ENCODE peak calls at places on chromosomes 12 and 14, in four cellular contexts. T is cardiac fibroblast; M is effector memory CD4-positive, alpha-beta T cell; N is naive thymus-derived CD4-positive, alpha-beta T cell. S is an unnamed sample.

GRCh38 chr14:24948261-24948847 is 101.6 kb downstream of the STXBP6 start:
- DNase-seq in T (no peak), M (no peak), N (no peak), S (no peak)

GRCh38 chr14:91376547-91377477 is 40.8 kb downstream of the CCDC88C start:
- DNase-seq in T (no peak), M (no peak), N (no peak), S (no peak)

GRCh38 chr14:58878740-58879139 is 241.0 kb downstream of the DACT1 start:
- DNase-seq in T (no peak), M (no peak), N (no peak), S (no peak)

GRCh38 chr12:106309671-106310313 is 7.3 kb downstream of the TCP11L2 start:
- DNase-seq in T (peak; percentile 58), M (no peak), N (no peak), S (no peak)

GRCh38 chr12:110639336-110640178 is 25.6 kb downstream of the TCTN1 start:
- DNase-seq in T (peak; percentile 80), M (no peak), N (no peak), S (no peak)

GRCh38 chr12:98469108-98469507 is 46.3 kb upstream of the TMPO start:
- DNase-seq in T (no peak), M (no peak), N (no peak), S (no peak)

GRCh38 chr12:107131832-107132616 is 38.7 kb upstream of the CRY1 start:
- DNase-seq in T (peak; percentile 73), M (peak; percentile 1), N (no peak), S (no peak)

GRCh38 chr12:46675736-46676135 is 150.1 kb downstream of the SLC38A4 start:
- DNase-seq in T (peak; percentile 74), M (no peak), N (no peak), S (peak; percentile 3)

GRCh38 chr14:81400202-81400678 is at the start of gene STON2:
- DNase-seq in T (peak; percentile 70), M (no peak), N (no peak), S (no peak)

GRCh38 chr14:38339704-38340103 is 83.8 kb upstream of the CLEC14A start:
- DNase-seq in T (peak; percentile 75), M (no peak), N (no peak), S (no peak)

GRCh38 chr12:30823140-30823669 is 68.5 kb upstream of the CAPRIN2 start:
- DNase-seq in T (peak; percentile 32), M (peak; percentile 6), N (no peak), S (peak; percentile 32)

GRCh38 chr12:25730489-25731349 is 177.6 kb upstream of the LMNTD1 start:
- DNase-seq in T (no peak), M (no peak), N (no peak), S (no peak)

GRCh38 chr12:125549836-125550235 is 484.6 kb downstream of the AACS start:
- DNase-seq in T (no peak), M (no peak), N (no peak), S (no peak)

GRCh38 chr14:32724864-32725550 is 213.7 kb upstream of the NPAS3 start:
- DNase-seq in T (peak; percentile 92), M (no peak), N (no peak), S (no peak)

GRCh38 chr14:52703225-52703624 is 3.8 kb upstream of the PSMC6 start:
- DNase-seq in T (peak; percentile 98), M (no peak), N (no peak), S (no peak)

GRCh38 chr12:107891967-107892366 is 117.5 kb downstream of the ASCL4 start:
- DNase-seq in T (peak; percentile 12), M (no peak), N (no peak), S (no peak)

GRCh38 chr12:96195845-96196451 is 1.8 kb downstream of the ELK3 start:
- DNase-seq in T (peak; percentile 66), M (no peak), N (peak; percentile 54), S (no peak)

GRCh38 chr12:100376166-100376565 is 19.3 kb downstream of the SLC17A8 start:
- DNase-seq in T (no peak), M (no peak), N (no peak), S (no peak)

GRCh38 chr14:43858981-43859380 is 648.1 kb downstream of the FSCB start:
- DNase-seq in T (no peak), M (no peak), N (no peak), S (no peak)

GRCh38 chr12:23708185-23708837 is 241.2 kb downstream of the SOX5 start:
- DNase-seq in T (no peak), M (no peak), N (no peak), S (no peak)

GRCh38 chr14:24183014-24183481 is 5.6 kb downstream of the IPO4 start:
- DNase-seq in T (no peak), M (no peak), N (no peak), S (no peak)

GRCh38 chr12:131834798-131835615 is 6.8 kb downstream of the MMP17 start:
- DNase-seq in T (no peak), M (no peak), N (no peak), S (no peak)

GRCh38 chr12:52791271-52792184 is 4.4 kb downstream of the KRT3 start:
- DNase-seq in T (no peak), M (no peak), N (no peak), S (no peak)

GRCh38 chr12:90233168-90234100 is 524.8 kb upstream of the ATP2B1 start:
- DNase-seq in T (peak; percentile 28), M (no peak), N (no peak), S (no peak)

GRCh38 chr14:31229638-31230229 is 22.1 kb upstream of the HECTD1 start:
- DNase-seq in T (peak; percentile 98), M (no peak), N (no peak), S (no peak)

GRCh38 chr12:80472912-80473500 is 29.0 kb downstream of the PTPRQ start:
- DNase-seq in T (peak; percentile 90), M (no peak), N (no peak), S (peak; percentile 19)

GRCh38 chr14:61462566-61463195 is 141.3 kb downstream of the PRKCH start:
- DNase-seq in T (peak; percentile 96), M (no peak), N (no peak), S (no peak)

GRCh38 chr14:105086833-105087307 is 21.6 kb upstream of the GPR132 start:
- DNase-seq in T (peak; percentile 75), M (peak; percentile 66), N (peak; percentile 84), S (peak; percentile 90)
- H3K4me3 ChIP-seq in T (peak overlapping the region; percentile 55), M (peak overlapping the region; percentile 68), N (peak overlapping the region; percentile 63), S (peak overlapping the region; percentile 60)

DNA sequence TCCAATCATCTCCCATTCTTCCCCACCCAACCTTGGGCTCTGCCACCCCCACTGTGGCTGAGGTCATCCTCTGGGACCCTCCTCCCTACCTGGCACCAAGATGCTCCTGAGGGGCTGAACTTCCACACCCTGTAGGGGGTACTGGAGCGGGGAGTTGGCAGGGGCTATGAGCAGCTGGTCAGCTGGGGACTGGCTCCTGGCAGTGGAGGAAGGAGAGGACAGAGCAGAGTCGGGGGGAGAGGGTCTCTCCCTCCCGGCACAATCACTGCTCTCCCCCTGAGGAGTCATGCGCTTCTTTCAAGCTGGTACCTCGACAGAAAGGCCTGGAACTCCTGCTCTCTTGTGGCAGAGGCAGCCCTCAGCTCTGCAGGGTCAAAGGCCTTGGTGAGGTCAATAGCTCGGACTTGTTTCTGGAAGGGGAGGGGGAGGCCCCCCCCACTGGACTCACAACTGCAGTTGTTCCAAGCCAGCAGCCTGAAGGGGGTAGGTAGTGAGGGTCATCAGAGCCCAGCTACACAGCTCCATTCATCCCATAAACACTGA is 2.0 kb downstream of the B4GALNT1 start:
- DNase-seq in T (no peak), M (no peak), N (no peak), S (no peak)
- H3K4me3 ChIP-seq in T (no peak overlapping the region), M (no peak overlapping the region), N (no peak overlapping the region), S (no peak overlapping the region)

GRCh38 chr12:4009979-4010704 is 136.9 kb upstream of the PARP11 start:
- DNase-seq in T (no peak), M (no peak), N (no peak), S (no peak)
- H3K4me3 ChIP-seq in T (no peak overlapping the region), M (no peak overlapping the region), N (no peak overlapping the region), S (no peak overlapping the region)

DNA sequence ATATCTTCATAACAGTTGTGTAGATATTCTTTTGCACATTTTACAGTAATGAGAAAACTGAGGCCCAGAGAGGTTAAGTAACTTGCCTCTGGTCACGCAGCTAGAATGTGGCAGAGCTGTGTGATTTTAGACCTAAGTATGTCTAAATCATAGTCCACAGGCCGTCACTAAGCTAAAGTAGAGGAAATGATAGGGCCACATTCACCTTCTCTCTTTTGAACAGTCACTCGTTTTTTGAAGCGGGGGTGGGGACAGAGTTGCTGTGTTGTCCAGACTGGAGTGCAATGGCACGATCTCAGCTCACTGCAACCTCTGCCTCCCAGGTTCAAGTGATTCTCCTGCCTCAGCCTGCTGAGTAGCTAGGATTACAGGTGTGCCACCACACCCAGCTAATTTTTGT is 68.5 kb downstream of the RASSF3 start:
- DNase-seq in T (no peak), M (no peak), N (no peak), S (no peak)
- H3K4me3 ChIP-seq in T (no peak overlapping the region), M (no peak overlapping the region), N (peak overlapping the region; percentile 23), S (no peak overlapping the region)

DNA sequence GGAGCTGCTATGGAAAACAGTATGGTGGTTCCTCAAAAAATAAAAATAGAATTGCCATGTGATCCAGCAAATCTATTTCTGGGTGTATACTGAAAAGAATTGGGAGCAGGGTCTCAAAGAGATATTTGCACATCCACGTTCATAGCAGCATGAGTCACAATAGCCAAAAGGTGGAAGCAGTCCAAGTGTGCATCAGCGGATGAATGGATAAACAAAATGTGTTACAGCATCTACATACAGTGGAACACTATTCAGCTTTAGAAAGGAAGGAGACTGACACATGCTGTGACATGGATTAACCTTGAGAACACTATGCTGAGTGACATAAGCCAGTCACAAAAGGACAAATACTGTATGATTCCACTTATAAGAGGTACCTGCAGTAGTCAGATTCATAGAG is 17.9 kb upstream of the TBC1D30 start:
- DNase-seq in T (peak; percentile 74), M (no peak), N (no peak), S (no peak)
- H3K4me3 ChIP-seq in T (no peak overlapping the region), M (no peak overlapping the region), N (no peak overlapping the region), S (no peak overlapping the region)